ENCODE peak calls at places on chromosome 10, in nine cellular contexts. One of them, this sample, is unnamed. For H3K4me1, the result is how much of the 10 kb centered on the place peaks cover.

GRCh38 chr10:89644967-89645741 is at the start of gene PANK1:
- DNase-seq in uterus: peak
- DNase-seq in adrenal gland: peak
- DNase-seq in fibroblast of lung: peak
- DNase-seq in transverse colon: peak
- DNase-seq in GM12878: peak
- DNase-seq in A549: peak
- DNase-seq in IMR-90: peak
- DNase-seq in CD8-positive, alpha-beta memory T cell: peak
- DNase-seq in this sample: peak

GRCh38 chr10:3482200-3482993 is 302.6 kb downstream of the KLF6 start:
- DNase-seq in A549: no peak
- DNase-seq in CD8-positive, alpha-beta memory T cell: no peak
- DNase-seq in GM12878: peak
- DNase-seq in transverse colon: peak
- DNase-seq in adrenal gland: peak
- DNase-seq in fibroblast of lung: peak
- DNase-seq in uterus: peak
- DNase-seq in IMR-90: peak
- DNase-seq in this sample: peak

GRCh38 chr10:61795551-61795950 is 105.9 kb upstream of the ARID5B start:
- DNase-seq in uterus: no peak
- DNase-seq in transverse colon: no peak
- DNase-seq in fibroblast of lung: no peak
- DNase-seq in CD8-positive, alpha-beta memory T cell: no peak
- DNase-seq in GM12878: no peak
- DNase-seq in A549: peak
- DNase-seq in adrenal gland: no peak
- DNase-seq in IMR-90: no peak
- DNase-seq in this sample: no peak

GRCh38 chr10:651700-652099 is 37.8 kb downstream of the DIP2C start:
- DNase-seq in transverse colon: no peak
- DNase-seq in uterus: no peak
- DNase-seq in IMR-90: no peak
- DNase-seq in GM12878: no peak
- DNase-seq in A549: no peak
- DNase-seq in CD8-positive, alpha-beta memory T cell: no peak
- DNase-seq in fibroblast of lung: no peak
- DNase-seq in adrenal gland: no peak
- DNase-seq in this sample: no peak

GRCh38 chr10:102669206-102670064 is 25.2 kb downstream of the TRIM8 start:
- DNase-seq in fibroblast of lung: peak
- DNase-seq in adrenal gland: peak
- DNase-seq in uterus: no peak
- DNase-seq in GM12878: no peak
- DNase-seq in IMR-90: peak
- DNase-seq in CD8-positive, alpha-beta memory T cell: no peak
- DNase-seq in transverse colon: peak
- DNase-seq in A549: peak
- DNase-seq in this sample: no peak

GRCh38 chr10:112461029-112461887 is 14.2 kb downstream of the VTI1A start:
- DNase-seq in transverse colon: no peak
- DNase-seq in IMR-90: peak
- DNase-seq in CD8-positive, alpha-beta memory T cell: no peak
- DNase-seq in fibroblast of lung: peak
- DNase-seq in uterus: no peak
- DNase-seq in adrenal gland: no peak
- DNase-seq in GM12878: no peak
- DNase-seq in A549: no peak
- DNase-seq in this sample: no peak

GRCh38 chr10:100717166-100717565 is 28.2 kb upstream of the PAX2 start:
- DNase-seq in A549: no peak
- DNase-seq in adrenal gland: no peak
- DNase-seq in transverse colon: no peak
- DNase-seq in GM12878: no peak
- DNase-seq in uterus: no peak
- DNase-seq in CD8-positive, alpha-beta memory T cell: no peak
- DNase-seq in IMR-90: no peak
- DNase-seq in fibroblast of lung: no peak
- DNase-seq in this sample: no peak

GRCh38 chr10:127142141-127142540 is 54.2 kb downstream of the INSYN2A start:
- DNase-seq in A549: no peak
- DNase-seq in adrenal gland: no peak
- DNase-seq in GM12878: no peak
- DNase-seq in CD8-positive, alpha-beta memory T cell: no peak
- DNase-seq in uterus: no peak
- DNase-seq in IMR-90: no peak
- DNase-seq in transverse colon: no peak
- DNase-seq in fibroblast of lung: no peak
- DNase-seq in this sample: no peak

GRCh38 chr10:31749293-31749692 is 179.3 kb downstream of the ARHGAP12 start:
- DNase-seq in IMR-90: peak
- DNase-seq in uterus: no peak
- DNase-seq in adrenal gland: no peak
- DNase-seq in CD8-positive, alpha-beta memory T cell: no peak
- DNase-seq in transverse colon: no peak
- DNase-seq in A549: no peak
- DNase-seq in GM12878: no peak
- DNase-seq in fibroblast of lung: no peak
- DNase-seq in this sample: no peak

GRCh38 chr10:114271779-114272167 is 32.7 kb downstream of the VWA2 start:
- DNase-seq in adrenal gland: peak
- DNase-seq in fibroblast of lung: peak
- DNase-seq in CD8-positive, alpha-beta memory T cell: no peak
- DNase-seq in A549: peak
- DNase-seq in uterus: peak
- DNase-seq in IMR-90: peak
- DNase-seq in GM12878: no peak
- DNase-seq in transverse colon: no peak
- DNase-seq in this sample: no peak

GRCh38 chr10:33132626-33133025 is 174.6 kb upstream of the ITGB1 start:
- DNase-seq in CD8-positive, alpha-beta memory T cell: no peak
- DNase-seq in IMR-90: no peak
- DNase-seq in adrenal gland: no peak
- DNase-seq in A549: no peak
- DNase-seq in fibroblast of lung: no peak
- DNase-seq in uterus: no peak
- DNase-seq in GM12878: no peak
- DNase-seq in transverse colon: no peak
- DNase-seq in this sample: no peak

GRCh38 chr10:88473989-88474883 is 108.9 kb downstream of the RNLS start:
- DNase-seq in uterus: peak
- DNase-seq in IMR-90: no peak
- DNase-seq in GM12878: no peak
- DNase-seq in transverse colon: peak
- DNase-seq in CD8-positive, alpha-beta memory T cell: no peak
- DNase-seq in adrenal gland: no peak
- DNase-seq in A549: no peak
- DNase-seq in fibroblast of lung: no peak
- DNase-seq in this sample: peak

GRCh38 chr10:50527438-50528043 is 96.2 kb downstream of the SGMS1 start:
- DNase-seq in transverse colon: no peak
- DNase-seq in fibroblast of lung: no peak
- DNase-seq in GM12878: no peak
- DNase-seq in CD8-positive, alpha-beta memory T cell: no peak
- DNase-seq in adrenal gland: no peak
- DNase-seq in IMR-90: no peak
- DNase-seq in uterus: no peak
- DNase-seq in A549: no peak
- DNase-seq in this sample: no peak

GRCh38 chr10:47331491-47331890 is 9.2 kb downstream of the GDF2 start:
- DNase-seq in transverse colon: no peak
- DNase-seq in A549: no peak
- DNase-seq in fibroblast of lung: no peak
- DNase-seq in CD8-positive, alpha-beta memory T cell: no peak
- DNase-seq in adrenal gland: no peak
- DNase-seq in GM12878: no peak
- DNase-seq in uterus: no peak
- DNase-seq in IMR-90: no peak
- DNase-seq in this sample: peak

GRCh38 chr10:84665211-84665610 is 336.8 kb downstream of the CCSER2 start:
- DNase-seq in GM12878: no peak
- DNase-seq in uterus: no peak
- DNase-seq in IMR-90: no peak
- DNase-seq in adrenal gland: no peak
- DNase-seq in A549: no peak
- DNase-seq in fibroblast of lung: no peak
- DNase-seq in CD8-positive, alpha-beta memory T cell: no peak
- DNase-seq in transverse colon: no peak
- DNase-seq in this sample: no peak

DNA sequence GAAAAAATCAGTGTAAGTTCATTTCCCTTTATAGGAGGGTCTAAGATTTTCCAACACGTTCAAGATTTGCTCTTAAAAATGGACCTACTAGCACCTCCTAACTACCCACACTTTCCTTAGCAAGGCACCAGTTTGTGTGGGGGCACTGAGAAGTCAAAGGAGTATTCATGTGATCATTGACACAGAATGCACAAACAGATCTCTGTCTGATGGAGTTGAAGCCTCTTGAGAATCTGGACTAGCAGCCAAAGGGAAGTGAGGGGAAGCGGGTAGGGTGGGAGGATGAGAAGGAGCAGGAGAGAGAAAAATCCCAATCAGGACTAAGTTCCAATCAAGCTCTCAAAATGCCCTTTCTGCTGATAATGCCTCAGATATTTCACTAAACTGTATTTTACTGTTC is 4.1 kb downstream of the MMS19 start:
- DNase-seq in transverse colon: no peak
- DNase-seq in IMR-90: no peak
- DNase-seq in fibroblast of lung: no peak
- DNase-seq in adrenal gland: no peak
- DNase-seq in CD8-positive, alpha-beta memory T cell: no peak
- DNase-seq in GM12878: no peak
- DNase-seq in A549: no peak
- DNase-seq in uterus: no peak
- DNase-seq in this sample: no peak
- H3K4me3 ChIP-seq in transverse colon: no peak
- H3K4me3 ChIP-seq in IMR-90: no peak
- H3K4me3 ChIP-seq in fibroblast of lung: no peak
- H3K4me3 ChIP-seq in adrenal gland: no peak
- H3K4me3 ChIP-seq in CD8-positive, alpha-beta memory T cell: no peak
- H3K4me3 ChIP-seq in GM12878: no peak
- H3K4me3 ChIP-seq in A549: no peak
- H3K4me3 ChIP-seq in uterus: no peak
- H3K4me3 ChIP-seq in this sample: no peak

GRCh38 chr10:70479161-70479531 is 579 bp downstream of the PALD1 start:
- DNase-seq in IMR-90: no peak
- DNase-seq in A549: peak
- DNase-seq in GM12878: no peak
- DNase-seq in transverse colon: no peak
- DNase-seq in fibroblast of lung: no peak
- DNase-seq in uterus: no peak
- DNase-seq in adrenal gland: no peak
- DNase-seq in CD8-positive, alpha-beta memory T cell: no peak
- DNase-seq in this sample: no peak
- H3K27ac ChIP-seq in IMR-90: no peak
- H3K27ac ChIP-seq in A549: peak
- H3K27ac ChIP-seq in GM12878: peak
- H3K27ac ChIP-seq in transverse colon: peak
- H3K27ac ChIP-seq in fibroblast of lung: no peak
- H3K27ac ChIP-seq in uterus: peak
- H3K27ac ChIP-seq in adrenal gland: peak
- H3K27ac ChIP-seq in CD8-positive, alpha-beta memory T cell: no peak
- H3K27ac ChIP-seq in this sample: no peak

GRCh38 chr10:11609492-11610093 is 1.9 kb downstream of the USP6NL start:
- DNase-seq in transverse colon: no peak
- DNase-seq in fibroblast of lung: peak
- DNase-seq in GM12878: peak
- DNase-seq in CD8-positive, alpha-beta memory T cell: no peak
- DNase-seq in adrenal gland: no peak
- DNase-seq in IMR-90: no peak
- DNase-seq in uterus: no peak
- DNase-seq in A549: no peak
- DNase-seq in this sample: no peak
- H3K4me1 ChIP-seq in transverse colon: under half
- H3K4me1 ChIP-seq in fibroblast of lung: under half
- H3K4me1 ChIP-seq in GM12878: under half
- H3K4me1 ChIP-seq in CD8-positive, alpha-beta memory T cell: under half
- H3K4me1 ChIP-seq in adrenal gland: under half
- H3K4me1 ChIP-seq in IMR-90: under half
- H3K4me1 ChIP-seq in uterus: under half
- H3K4me1 ChIP-seq in A549: under half
- H3K4me1 ChIP-seq in this sample: under half

GRCh38 chr10:6739530-6740174 is 159.6 kb upstream of the PRKCQ start:
- DNase-seq in transverse colon: no peak
- DNase-seq in GM12878: no peak
- DNase-seq in IMR-90: no peak
- DNase-seq in uterus: no peak
- DNase-seq in adrenal gland: no peak
- DNase-seq in A549: no peak
- DNase-seq in CD8-positive, alpha-beta memory T cell: no peak
- DNase-seq in fibroblast of lung: no peak
- DNase-seq in this sample: no peak

GRCh38 chr10:6738464-6738824 is 158.4 kb upstream of the PRKCQ start:
- DNase-seq in A549: no peak
- DNase-seq in IMR-90: peak
- DNase-seq in transverse colon: no peak
- DNase-seq in adrenal gland: no peak
- DNase-seq in CD8-positive, alpha-beta memory T cell: no peak
- DNase-seq in uterus: no peak
- DNase-seq in fibroblast of lung: peak
- DNase-seq in GM12878: no peak
- DNase-seq in this sample: no peak

GRCh38 chr10:6734286-6734685 is 154.2 kb upstream of the PRKCQ start:
- DNase-seq in IMR-90: no peak
- DNase-seq in adrenal gland: no peak
- DNase-seq in A549: no peak
- DNase-seq in transverse colon: no peak
- DNase-seq in GM12878: no peak
- DNase-seq in uterus: no peak
- DNase-seq in CD8-positive, alpha-beta memory T cell: no peak
- DNase-seq in fibroblast of lung: no peak
- DNase-seq in this sample: no peak

GRCh38 chr10:6737080-6737641 is 157.1 kb upstream of the PRKCQ start:
- DNase-seq in A549: peak
- DNase-seq in adrenal gland: no peak
- DNase-seq in CD8-positive, alpha-beta memory T cell: no peak
- DNase-seq in IMR-90: peak
- DNase-seq in transverse colon: no peak
- DNase-seq in uterus: no peak
- DNase-seq in GM12878: no peak
- DNase-seq in fibroblast of lung: peak
- DNase-seq in this sample: peak

DNA sequence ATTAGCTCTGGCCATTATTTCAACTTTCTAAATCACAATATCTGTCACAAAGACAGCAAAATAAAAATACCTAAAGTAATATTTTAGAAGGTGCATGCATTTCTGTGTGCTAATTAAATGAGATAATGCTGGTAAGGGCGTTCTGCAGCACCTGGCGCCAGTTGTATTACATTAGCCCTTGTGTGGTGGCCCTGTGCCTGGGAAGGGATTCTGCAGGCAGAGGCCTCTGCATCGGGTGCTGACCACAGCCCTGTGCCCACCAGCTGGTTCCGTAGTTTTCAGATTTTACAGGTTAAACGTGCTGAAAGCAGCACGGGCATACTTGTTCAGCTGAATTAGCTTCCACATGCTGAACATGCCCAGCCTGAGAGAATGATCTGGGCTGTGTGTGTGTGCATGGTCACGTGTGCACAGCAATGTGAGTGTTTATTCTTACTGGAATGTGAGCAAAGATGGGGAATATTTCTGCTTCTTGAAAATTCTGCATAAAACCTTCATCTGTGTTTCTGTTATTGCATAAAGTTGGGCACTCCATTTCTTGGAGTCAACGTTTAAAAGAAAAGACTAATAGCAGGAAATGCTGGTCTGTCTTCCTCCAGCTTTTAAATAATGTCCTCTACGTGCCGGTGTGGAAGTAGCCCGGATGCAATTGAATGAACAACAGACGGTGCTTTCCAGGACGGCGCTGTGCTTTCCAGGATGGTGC is 157.8 kb upstream of the PRKCQ start:
- DNase-seq in GM12878: no peak
- DNase-seq in uterus: no peak
- DNase-seq in A549: peak
- DNase-seq in adrenal gland: no peak
- DNase-seq in transverse colon: no peak
- DNase-seq in IMR-90: peak
- DNase-seq in fibroblast of lung: peak
- DNase-seq in CD8-positive, alpha-beta memory T cell: no peak
- DNase-seq in this sample: no peak
- H3K4me3 ChIP-seq in GM12878: no peak
- H3K4me3 ChIP-seq in uterus: no peak
- H3K4me3 ChIP-seq in A549: peak
- H3K4me3 ChIP-seq in adrenal gland: no peak
- H3K4me3 ChIP-seq in transverse colon: no peak
- H3K4me3 ChIP-seq in IMR-90: no peak
- H3K4me3 ChIP-seq in fibroblast of lung: no peak
- H3K4me3 ChIP-seq in CD8-positive, alpha-beta memory T cell: no peak
- H3K4me3 ChIP-seq in this sample: peak

This sample was measured in RWPE2.